ENCODE peak calls at places on chromosomes 11 and 22, in eight cellular contexts. One of them, this sample, is unnamed.

GRCh38 chr22:20574920-20575353 is 67.5 kb downstream of the MED15 start:
- DNase-seq in AML-193: no peak
- DNase-seq in nucleus accumbens: no peak
- DNase-seq in iris pigment epithelial cell: no peak
- DNase-seq in stimulated activated CD4-positive, alpha-beta T cell treated with anti-CD3 and anti-CD28 coated beads, Interleukin-15, amount 100 ng/mL, for 24 hours: no peak
- DNase-seq in KBM-7: no peak
- DNase-seq in substantia nigra: no peak
- DNase-seq in NCI-H1105 treated with DMSO at 0.1 percent for 48 hours: no peak
- DNase-seq in this sample: no peak

GRCh38 chr11:64643927-64644326 is 52.9 kb downstream of the SLC22A12 start:
- DNase-seq in AML-193: no peak
- DNase-seq in nucleus accumbens: no peak
- DNase-seq in iris pigment epithelial cell: no peak
- DNase-seq in stimulated activated CD4-positive, alpha-beta T cell treated with anti-CD3 and anti-CD28 coated beads, Interleukin-15, amount 100 ng/mL, for 24 hours: no peak
- DNase-seq in KBM-7: no peak
- DNase-seq in substantia nigra: no peak
- DNase-seq in NCI-H1105 treated with DMSO at 0.1 percent for 48 hours: peak
- DNase-seq in this sample: no peak

GRCh38 chr22:19419086-19419463 is 12.5 kb downstream of the HIRA start:
- DNase-seq in AML-193: peak
- DNase-seq in nucleus accumbens: no peak
- DNase-seq in iris pigment epithelial cell: no peak
- DNase-seq in stimulated activated CD4-positive, alpha-beta T cell treated with anti-CD3 and anti-CD28 coated beads, Interleukin-15, amount 100 ng/mL, for 24 hours: no peak
- DNase-seq in KBM-7: peak
- DNase-seq in substantia nigra: no peak
- DNase-seq in NCI-H1105 treated with DMSO at 0.1 percent for 48 hours: no peak
- DNase-seq in this sample: no peak

GRCh38 chr22:43244803-43245527 is 58.0 kb upstream of the TTLL12 start:
- DNase-seq in AML-193: no peak
- DNase-seq in nucleus accumbens: no peak
- DNase-seq in iris pigment epithelial cell: no peak
- DNase-seq in stimulated activated CD4-positive, alpha-beta T cell treated with anti-CD3 and anti-CD28 coated beads, Interleukin-15, amount 100 ng/mL, for 24 hours: no peak
- DNase-seq in KBM-7: no peak
- DNase-seq in substantia nigra: no peak
- DNase-seq in NCI-H1105 treated with DMSO at 0.1 percent for 48 hours: no peak
- DNase-seq in this sample: no peak

GRCh38 chr11:112132737-112133136 is 31.2 kb downstream of the IL18 start:
- DNase-seq in AML-193: no peak
- DNase-seq in nucleus accumbens: no peak
- DNase-seq in iris pigment epithelial cell: no peak
- DNase-seq in stimulated activated CD4-positive, alpha-beta T cell treated with anti-CD3 and anti-CD28 coated beads, Interleukin-15, amount 100 ng/mL, for 24 hours: no peak
- DNase-seq in KBM-7: no peak
- DNase-seq in substantia nigra: no peak
- DNase-seq in NCI-H1105 treated with DMSO at 0.1 percent for 48 hours: no peak
- DNase-seq in this sample: no peak

GRCh38 chr22:33129621-33130020 is 71.4 kb upstream of the SYN3 start:
- DNase-seq in AML-193: no peak
- DNase-seq in nucleus accumbens: no peak
- DNase-seq in iris pigment epithelial cell: no peak
- DNase-seq in stimulated activated CD4-positive, alpha-beta T cell treated with anti-CD3 and anti-CD28 coated beads, Interleukin-15, amount 100 ng/mL, for 24 hours: no peak
- DNase-seq in KBM-7: no peak
- DNase-seq in substantia nigra: no peak
- DNase-seq in NCI-H1105 treated with DMSO at 0.1 percent for 48 hours: no peak
- DNase-seq in this sample: no peak

GRCh38 chr11:45736424-45736823 is 68.5 kb upstream of the SLC35C1 start:
- DNase-seq in AML-193: no peak
- DNase-seq in nucleus accumbens: no peak
- DNase-seq in iris pigment epithelial cell: peak
- DNase-seq in stimulated activated CD4-positive, alpha-beta T cell treated with anti-CD3 and anti-CD28 coated beads, Interleukin-15, amount 100 ng/mL, for 24 hours: no peak
- DNase-seq in KBM-7: no peak
- DNase-seq in substantia nigra: no peak
- DNase-seq in NCI-H1105 treated with DMSO at 0.1 percent for 48 hours: no peak
- DNase-seq in this sample: no peak

GRCh38 chr11:324131-324530 is 3.5 kb upstream of the IFITM3 start:
- DNase-seq in AML-193: no peak
- DNase-seq in nucleus accumbens: no peak
- DNase-seq in iris pigment epithelial cell: no peak
- DNase-seq in stimulated activated CD4-positive, alpha-beta T cell treated with anti-CD3 and anti-CD28 coated beads, Interleukin-15, amount 100 ng/mL, for 24 hours: no peak
- DNase-seq in KBM-7: no peak
- DNase-seq in substantia nigra: no peak
- DNase-seq in NCI-H1105 treated with DMSO at 0.1 percent for 48 hours: no peak
- DNase-seq in this sample: no peak

GRCh38 chr11:2217211-2218081 is 45.8 kb upstream of the TH start:
- DNase-seq in AML-193: no peak
- DNase-seq in nucleus accumbens: no peak
- DNase-seq in iris pigment epithelial cell: no peak
- DNase-seq in stimulated activated CD4-positive, alpha-beta T cell treated with anti-CD3 and anti-CD28 coated beads, Interleukin-15, amount 100 ng/mL, for 24 hours: no peak
- DNase-seq in KBM-7: no peak
- DNase-seq in substantia nigra: no peak
- DNase-seq in NCI-H1105 treated with DMSO at 0.1 percent for 48 hours: no peak
- DNase-seq in this sample: no peak

GRCh38 chr11:93908689-93909088 is 58.3 kb upstream of the VSTM5 start:
- DNase-seq in AML-193: no peak
- DNase-seq in nucleus accumbens: no peak
- DNase-seq in iris pigment epithelial cell: peak
- DNase-seq in stimulated activated CD4-positive, alpha-beta T cell treated with anti-CD3 and anti-CD28 coated beads, Interleukin-15, amount 100 ng/mL, for 24 hours: no peak
- DNase-seq in KBM-7: no peak
- DNase-seq in substantia nigra: no peak
- DNase-seq in NCI-H1105 treated with DMSO at 0.1 percent for 48 hours: no peak
- DNase-seq in this sample: peak

GRCh38 chr11:19660076-19660475 is 52.6 kb upstream of the NAV2 start:
- DNase-seq in AML-193: no peak
- DNase-seq in nucleus accumbens: no peak
- DNase-seq in iris pigment epithelial cell: peak
- DNase-seq in stimulated activated CD4-positive, alpha-beta T cell treated with anti-CD3 and anti-CD28 coated beads, Interleukin-15, amount 100 ng/mL, for 24 hours: peak
- DNase-seq in KBM-7: no peak
- DNase-seq in substantia nigra: no peak
- DNase-seq in NCI-H1105 treated with DMSO at 0.1 percent for 48 hours: no peak
- DNase-seq in this sample: peak

GRCh38 chr22:47176573-47177333 is 414.3 kb downstream of the TBC1D22A start:
- DNase-seq in AML-193: no peak
- DNase-seq in nucleus accumbens: no peak
- DNase-seq in iris pigment epithelial cell: no peak
- DNase-seq in stimulated activated CD4-positive, alpha-beta T cell treated with anti-CD3 and anti-CD28 coated beads, Interleukin-15, amount 100 ng/mL, for 24 hours: no peak
- DNase-seq in KBM-7: no peak
- DNase-seq in substantia nigra: no peak
- DNase-seq in NCI-H1105 treated with DMSO at 0.1 percent for 48 hours: no peak
- DNase-seq in this sample: no peak

GRCh38 chr22:40313007-40313406 is 33.3 kb upstream of the ADSL start:
- DNase-seq in AML-193: peak
- DNase-seq in nucleus accumbens: no peak
- DNase-seq in iris pigment epithelial cell: no peak
- DNase-seq in stimulated activated CD4-positive, alpha-beta T cell treated with anti-CD3 and anti-CD28 coated beads, Interleukin-15, amount 100 ng/mL, for 24 hours: no peak
- DNase-seq in KBM-7: no peak
- DNase-seq in substantia nigra: no peak
- DNase-seq in NCI-H1105 treated with DMSO at 0.1 percent for 48 hours: no peak
- DNase-seq in this sample: no peak

GRCh38 chr11:43376594-43376993 is 17.9 kb downstream of the TTC17 start:
- DNase-seq in AML-193: no peak
- DNase-seq in nucleus accumbens: no peak
- DNase-seq in iris pigment epithelial cell: peak
- DNase-seq in stimulated activated CD4-positive, alpha-beta T cell treated with anti-CD3 and anti-CD28 coated beads, Interleukin-15, amount 100 ng/mL, for 24 hours: no peak
- DNase-seq in KBM-7: no peak
- DNase-seq in substantia nigra: no peak
- DNase-seq in NCI-H1105 treated with DMSO at 0.1 percent for 48 hours: no peak
- DNase-seq in this sample: peak

GRCh38 chr11:128735935-128736610 is 42.2 kb downstream of the FLI1 start:
- DNase-seq in AML-193: no peak
- DNase-seq in nucleus accumbens: no peak
- DNase-seq in iris pigment epithelial cell: no peak
- DNase-seq in stimulated activated CD4-positive, alpha-beta T cell treated with anti-CD3 and anti-CD28 coated beads, Interleukin-15, amount 100 ng/mL, for 24 hours: no peak
- DNase-seq in KBM-7: no peak
- DNase-seq in substantia nigra: no peak
- DNase-seq in NCI-H1105 treated with DMSO at 0.1 percent for 48 hours: no peak
- DNase-seq in this sample: no peak

GRCh38 chr11:11480951-11481350 is 127.9 kb upstream of the CSNK2A3 start:
- DNase-seq in AML-193: no peak
- DNase-seq in nucleus accumbens: no peak
- DNase-seq in iris pigment epithelial cell: no peak
- DNase-seq in stimulated activated CD4-positive, alpha-beta T cell treated with anti-CD3 and anti-CD28 coated beads, Interleukin-15, amount 100 ng/mL, for 24 hours: no peak
- DNase-seq in KBM-7: no peak
- DNase-seq in substantia nigra: no peak
- DNase-seq in NCI-H1105 treated with DMSO at 0.1 percent for 48 hours: no peak
- DNase-seq in this sample: no peak

GRCh38 chr22:28718044-28718443 is 23.6 kb downstream of the CHEK2 start:
- DNase-seq in AML-193: no peak
- DNase-seq in nucleus accumbens: no peak
- DNase-seq in iris pigment epithelial cell: no peak
- DNase-seq in stimulated activated CD4-positive, alpha-beta T cell treated with anti-CD3 and anti-CD28 coated beads, Interleukin-15, amount 100 ng/mL, for 24 hours: no peak
- DNase-seq in KBM-7: no peak
- DNase-seq in substantia nigra: no peak
- DNase-seq in NCI-H1105 treated with DMSO at 0.1 percent for 48 hours: no peak
- DNase-seq in this sample: no peak

GRCh38 chr11:7278314-7278917 is 26.7 kb downstream of the SYT9 start:
- DNase-seq in AML-193: peak
- DNase-seq in nucleus accumbens: no peak
- DNase-seq in iris pigment epithelial cell: peak
- DNase-seq in stimulated activated CD4-positive, alpha-beta T cell treated with anti-CD3 and anti-CD28 coated beads, Interleukin-15, amount 100 ng/mL, for 24 hours: peak
- DNase-seq in KBM-7: peak
- DNase-seq in substantia nigra: no peak
- DNase-seq in NCI-H1105 treated with DMSO at 0.1 percent for 48 hours: peak
- DNase-seq in this sample: peak

GRCh38 chr11:8222820-8223512 is 40.7 kb downstream of the LMO1 start:
- DNase-seq in AML-193: no peak
- DNase-seq in nucleus accumbens: no peak
- DNase-seq in iris pigment epithelial cell: no peak
- DNase-seq in stimulated activated CD4-positive, alpha-beta T cell treated with anti-CD3 and anti-CD28 coated beads, Interleukin-15, amount 100 ng/mL, for 24 hours: no peak
- DNase-seq in KBM-7: peak
- DNase-seq in substantia nigra: no peak
- DNase-seq in NCI-H1105 treated with DMSO at 0.1 percent for 48 hours: no peak
- DNase-seq in this sample: no peak

GRCh38 chr11:70021586-70021985 is 56.5 kb upstream of the ANO1 start:
- DNase-seq in AML-193: no peak
- DNase-seq in nucleus accumbens: no peak
- DNase-seq in iris pigment epithelial cell: no peak
- DNase-seq in stimulated activated CD4-positive, alpha-beta T cell treated with anti-CD3 and anti-CD28 coated beads, Interleukin-15, amount 100 ng/mL, for 24 hours: no peak
- DNase-seq in KBM-7: no peak
- DNase-seq in substantia nigra: no peak
- DNase-seq in NCI-H1105 treated with DMSO at 0.1 percent for 48 hours: no peak
- DNase-seq in this sample: no peak

GRCh38 chr11:64571410-64572091 is 19.5 kb upstream of the SLC22A12 start:
- DNase-seq in AML-193: no peak
- DNase-seq in nucleus accumbens: peak
- DNase-seq in iris pigment epithelial cell: no peak
- DNase-seq in stimulated activated CD4-positive, alpha-beta T cell treated with anti-CD3 and anti-CD28 coated beads, Interleukin-15, amount 100 ng/mL, for 24 hours: no peak
- DNase-seq in KBM-7: no peak
- DNase-seq in substantia nigra: no peak
- DNase-seq in NCI-H1105 treated with DMSO at 0.1 percent for 48 hours: no peak
- DNase-seq in this sample: no peak

GRCh38 chr11:61325649-61326414 is 7.1 kb downstream of the DDB1 start:
- DNase-seq in AML-193: no peak
- DNase-seq in nucleus accumbens: no peak
- DNase-seq in iris pigment epithelial cell: peak
- DNase-seq in stimulated activated CD4-positive, alpha-beta T cell treated with anti-CD3 and anti-CD28 coated beads, Interleukin-15, amount 100 ng/mL, for 24 hours: no peak
- DNase-seq in KBM-7: no peak
- DNase-seq in substantia nigra: no peak
- DNase-seq in NCI-H1105 treated with DMSO at 0.1 percent for 48 hours: peak
- DNase-seq in this sample: no peak

GRCh38 chr11:96338910-96339703 is 3.9 kb downstream of the MAML2 start:
- DNase-seq in AML-193: peak
- DNase-seq in nucleus accumbens: peak
- DNase-seq in iris pigment epithelial cell: peak
- DNase-seq in stimulated activated CD4-positive, alpha-beta T cell treated with anti-CD3 and anti-CD28 coated beads, Interleukin-15, amount 100 ng/mL, for 24 hours: peak
- DNase-seq in KBM-7: peak
- DNase-seq in substantia nigra: peak
- DNase-seq in NCI-H1105 treated with DMSO at 0.1 percent for 48 hours: no peak
- DNase-seq in this sample: peak

GRCh38 chr11:88353835-88354496 is 16.4 kb upstream of the CTSC start:
- DNase-seq in AML-193: no peak
- DNase-seq in nucleus accumbens: no peak
- DNase-seq in iris pigment epithelial cell: no peak
- DNase-seq in stimulated activated CD4-positive, alpha-beta T cell treated with anti-CD3 and anti-CD28 coated beads, Interleukin-15, amount 100 ng/mL, for 24 hours: no peak
- DNase-seq in KBM-7: no peak
- DNase-seq in substantia nigra: no peak
- DNase-seq in NCI-H1105 treated with DMSO at 0.1 percent for 48 hours: no peak
- DNase-seq in this sample: no peak

GRCh38 chr11:561148-562003 is 606 bp downstream of the RASSF7 start:
- DNase-seq in AML-193: peak
- DNase-seq in nucleus accumbens: no peak
- DNase-seq in iris pigment epithelial cell: peak
- DNase-seq in stimulated activated CD4-positive, alpha-beta T cell treated with anti-CD3 and anti-CD28 coated beads, Interleukin-15, amount 100 ng/mL, for 24 hours: peak
- DNase-seq in KBM-7: peak
- DNase-seq in substantia nigra: no peak
- DNase-seq in NCI-H1105 treated with DMSO at 0.1 percent for 48 hours: no peak
- DNase-seq in this sample: no peak

GRCh38 chr22:20180640-20181039 is 29.8 kb upstream of the CCDC188 start:
- DNase-seq in AML-193: no peak
- DNase-seq in nucleus accumbens: no peak
- DNase-seq in iris pigment epithelial cell: no peak
- DNase-seq in stimulated activated CD4-positive, alpha-beta T cell treated with anti-CD3 and anti-CD28 coated beads, Interleukin-15, amount 100 ng/mL, for 24 hours: no peak
- DNase-seq in KBM-7: no peak
- DNase-seq in substantia nigra: no peak
- DNase-seq in NCI-H1105 treated with DMSO at 0.1 percent for 48 hours: no peak
- DNase-seq in this sample: no peak

GRCh38 chr11:1176224-1177019 is 18.7 kb downstream of the MUC5AC start:
- DNase-seq in AML-193: no peak
- DNase-seq in nucleus accumbens: no peak
- DNase-seq in iris pigment epithelial cell: no peak
- DNase-seq in stimulated activated CD4-positive, alpha-beta T cell treated with anti-CD3 and anti-CD28 coated beads, Interleukin-15, amount 100 ng/mL, for 24 hours: no peak
- DNase-seq in KBM-7: no peak
- DNase-seq in substantia nigra: no peak
- DNase-seq in NCI-H1105 treated with DMSO at 0.1 percent for 48 hours: no peak
- DNase-seq in this sample: no peak

GRCh38 chr11:110777765-110778164 is 65.5 kb upstream of the ARHGAP20 start:
- DNase-seq in AML-193: no peak
- DNase-seq in nucleus accumbens: no peak
- DNase-seq in iris pigment epithelial cell: peak
- DNase-seq in stimulated activated CD4-positive, alpha-beta T cell treated with anti-CD3 and anti-CD28 coated beads, Interleukin-15, amount 100 ng/mL, for 24 hours: no peak
- DNase-seq in KBM-7: peak
- DNase-seq in substantia nigra: no peak
- DNase-seq in NCI-H1105 treated with DMSO at 0.1 percent for 48 hours: no peak
- DNase-seq in this sample: peak

GRCh38 chr11:27468643-27469332 is 3.8 kb downstream of the LGR4 start:
- DNase-seq in AML-193: no peak
- DNase-seq in nucleus accumbens: no peak
- DNase-seq in iris pigment epithelial cell: peak
- DNase-seq in stimulated activated CD4-positive, alpha-beta T cell treated with anti-CD3 and anti-CD28 coated beads, Interleukin-15, amount 100 ng/mL, for 24 hours: no peak
- DNase-seq in KBM-7: no peak
- DNase-seq in substantia nigra: no peak
- DNase-seq in NCI-H1105 treated with DMSO at 0.1 percent for 48 hours: no peak
- DNase-seq in this sample: no peak

GRCh38 chr22:50727678-50728522 is 10.1 kb upstream of the ACR start:
- DNase-seq in AML-193: no peak
- DNase-seq in nucleus accumbens: no peak
- DNase-seq in iris pigment epithelial cell: no peak
- DNase-seq in stimulated activated CD4-positive, alpha-beta T cell treated with anti-CD3 and anti-CD28 coated beads, Interleukin-15, amount 100 ng/mL, for 24 hours: no peak
- DNase-seq in KBM-7: no peak
- DNase-seq in substantia nigra: no peak
- DNase-seq in NCI-H1105 treated with DMSO at 0.1 percent for 48 hours: no peak
- DNase-seq in this sample: no peak

GRCh38 chr22:17712441-17712840 is 61.8 kb downstream of the BID start:
- DNase-seq in AML-193: no peak
- DNase-seq in nucleus accumbens: no peak
- DNase-seq in iris pigment epithelial cell: peak
- DNase-seq in stimulated activated CD4-positive, alpha-beta T cell treated with anti-CD3 and anti-CD28 coated beads, Interleukin-15, amount 100 ng/mL, for 24 hours: no peak
- DNase-seq in KBM-7: no peak
- DNase-seq in substantia nigra: no peak
- DNase-seq in NCI-H1105 treated with DMSO at 0.1 percent for 48 hours: no peak
- DNase-seq in this sample: no peak

GRCh38 chr22:50722716-50723428 is 15.1 kb upstream of the ACR start:
- DNase-seq in AML-193: no peak
- DNase-seq in nucleus accumbens: no peak
- DNase-seq in iris pigment epithelial cell: no peak
- DNase-seq in stimulated activated CD4-positive, alpha-beta T cell treated with anti-CD3 and anti-CD28 coated beads, Interleukin-15, amount 100 ng/mL, for 24 hours: no peak
- DNase-seq in KBM-7: no peak
- DNase-seq in substantia nigra: no peak
- DNase-seq in NCI-H1105 treated with DMSO at 0.1 percent for 48 hours: no peak
- DNase-seq in this sample: no peak

GRCh38 chr22:45777046-45777851 is 105.6 kb downstream of the ATXN10 start:
- DNase-seq in AML-193: no peak
- DNase-seq in nucleus accumbens: no peak
- DNase-seq in iris pigment epithelial cell: peak
- DNase-seq in stimulated activated CD4-positive, alpha-beta T cell treated with anti-CD3 and anti-CD28 coated beads, Interleukin-15, amount 100 ng/mL, for 24 hours: no peak
- DNase-seq in KBM-7: no peak
- DNase-seq in substantia nigra: no peak
- DNase-seq in NCI-H1105 treated with DMSO at 0.1 percent for 48 hours: no peak
- DNase-seq in this sample: no peak

GRCh38 chr11:47156333-47156732 is 20.3 kb downstream of the ARFGAP2 start:
- DNase-seq in AML-193: no peak
- DNase-seq in nucleus accumbens: no peak
- DNase-seq in iris pigment epithelial cell: no peak
- DNase-seq in stimulated activated CD4-positive, alpha-beta T cell treated with anti-CD3 and anti-CD28 coated beads, Interleukin-15, amount 100 ng/mL, for 24 hours: no peak
- DNase-seq in KBM-7: no peak
- DNase-seq in substantia nigra: no peak
- DNase-seq in NCI-H1105 treated with DMSO at 0.1 percent for 48 hours: no peak
- DNase-seq in this sample: no peak